ENCODE peak calls at places on chromosomes 13 and 19, in six cellular contexts. One of them, this sample, is unnamed.

GRCh38 chr19:2970201-2970838 is 7.0 kb upstream of the TLE6 start:
- DNase-seq in NCI-H1694: no peak
- DNase-seq in left cardiac atrium: peak
- DNase-seq in Calu3: no peak
- DNase-seq in progenitor cell of endocrine pancreas: no peak
- DNase-seq in activated CD4-positive, alpha-beta T cell treated with anti-CD3 and anti-CD28 coated beads, Interleukin-2, amount 50 U/mL, for 24 hours: no peak
- DNase-seq in this sample: no peak

GRCh38 chr19:3482507-3483225 is 575 bp downstream of the SMIM44 start:
- DNase-seq in left cardiac atrium: no peak
- DNase-seq in progenitor cell of endocrine pancreas: no peak
- DNase-seq in activated CD4-positive, alpha-beta T cell treated with anti-CD3 and anti-CD28 coated beads, Interleukin-2, amount 50 U/mL, for 24 hours: no peak
- DNase-seq in Calu3: peak
- DNase-seq in NCI-H1694: no peak
- DNase-seq in this sample: no peak

GRCh38 chr19:45474941-45475516 is 7.2 kb downstream of the FOSB start:
- DNase-seq in activated CD4-positive, alpha-beta T cell treated with anti-CD3 and anti-CD28 coated beads, Interleukin-2, amount 50 U/mL, for 24 hours: no peak
- DNase-seq in left cardiac atrium: no peak
- DNase-seq in NCI-H1694: no peak
- DNase-seq in Calu3: no peak
- DNase-seq in progenitor cell of endocrine pancreas: no peak
- DNase-seq in this sample: no peak

GRCh38 chr13:98370261-98370660 is 193.2 kb upstream of the RNF113B start:
- DNase-seq in activated CD4-positive, alpha-beta T cell treated with anti-CD3 and anti-CD28 coated beads, Interleukin-2, amount 50 U/mL, for 24 hours: no peak
- DNase-seq in left cardiac atrium: no peak
- DNase-seq in NCI-H1694: no peak
- DNase-seq in Calu3: no peak
- DNase-seq in progenitor cell of endocrine pancreas: no peak
- DNase-seq in this sample: no peak

GRCh38 chr19:2986951-2987491 is 9.7 kb downstream of the TLE6 start:
- DNase-seq in progenitor cell of endocrine pancreas: peak
- DNase-seq in NCI-H1694: peak
- DNase-seq in activated CD4-positive, alpha-beta T cell treated with anti-CD3 and anti-CD28 coated beads, Interleukin-2, amount 50 U/mL, for 24 hours: no peak
- DNase-seq in left cardiac atrium: no peak
- DNase-seq in Calu3: no peak
- DNase-seq in this sample: no peak

GRCh38 chr19:4971424-4971793 is 2.5 kb downstream of the KDM4B start:
- DNase-seq in progenitor cell of endocrine pancreas: no peak
- DNase-seq in activated CD4-positive, alpha-beta T cell treated with anti-CD3 and anti-CD28 coated beads, Interleukin-2, amount 50 U/mL, for 24 hours: no peak
- DNase-seq in Calu3: no peak
- DNase-seq in NCI-H1694: no peak
- DNase-seq in left cardiac atrium: no peak
- DNase-seq in this sample: no peak

GRCh38 chr13:40875048-40875447 is 85.6 kb downstream of the SLC25A15 start:
- DNase-seq in Calu3: no peak
- DNase-seq in activated CD4-positive, alpha-beta T cell treated with anti-CD3 and anti-CD28 coated beads, Interleukin-2, amount 50 U/mL, for 24 hours: no peak
- DNase-seq in left cardiac atrium: no peak
- DNase-seq in progenitor cell of endocrine pancreas: no peak
- DNase-seq in NCI-H1694: no peak
- DNase-seq in this sample: no peak

GRCh38 chr19:441213-441823 is 19.5 kb downstream of the SHC2 start:
- DNase-seq in left cardiac atrium: peak
- DNase-seq in Calu3: no peak
- DNase-seq in NCI-H1694: no peak
- DNase-seq in activated CD4-positive, alpha-beta T cell treated with anti-CD3 and anti-CD28 coated beads, Interleukin-2, amount 50 U/mL, for 24 hours: no peak
- DNase-seq in progenitor cell of endocrine pancreas: no peak
- DNase-seq in this sample: no peak

GRCh38 chr19:53774011-53774410 is 50.1 kb downstream of the NLRP12 start:
- DNase-seq in progenitor cell of endocrine pancreas: no peak
- DNase-seq in left cardiac atrium: no peak
- DNase-seq in NCI-H1694: no peak
- DNase-seq in activated CD4-positive, alpha-beta T cell treated with anti-CD3 and anti-CD28 coated beads, Interleukin-2, amount 50 U/mL, for 24 hours: no peak
- DNase-seq in Calu3: no peak
- DNase-seq in this sample: no peak

GRCh38 chr19:4172861-4173473 is 9.4 kb downstream of the SIRT6 start:
- DNase-seq in NCI-H1694: no peak
- DNase-seq in Calu3: peak
- DNase-seq in activated CD4-positive, alpha-beta T cell treated with anti-CD3 and anti-CD28 coated beads, Interleukin-2, amount 50 U/mL, for 24 hours: peak
- DNase-seq in left cardiac atrium: peak
- DNase-seq in progenitor cell of endocrine pancreas: peak
- DNase-seq in this sample: no peak

GRCh38 chr13:24267283-24267682 is 42.1 kb upstream of the C1QTNF9 start:
- DNase-seq in left cardiac atrium: no peak
- DNase-seq in activated CD4-positive, alpha-beta T cell treated with anti-CD3 and anti-CD28 coated beads, Interleukin-2, amount 50 U/mL, for 24 hours: no peak
- DNase-seq in progenitor cell of endocrine pancreas: no peak
- DNase-seq in NCI-H1694: no peak
- DNase-seq in Calu3: no peak
- DNase-seq in this sample: no peak

GRCh38 chr13:40102854-40103253 is 447.4 kb downstream of the COG6 start:
- DNase-seq in left cardiac atrium: no peak
- DNase-seq in NCI-H1694: no peak
- DNase-seq in progenitor cell of endocrine pancreas: no peak
- DNase-seq in activated CD4-positive, alpha-beta T cell treated with anti-CD3 and anti-CD28 coated beads, Interleukin-2, amount 50 U/mL, for 24 hours: peak
- DNase-seq in Calu3: peak
- DNase-seq in this sample: no peak

This sample was measured in SIG-M5.